ENCODE peak calls at places on chromosomes 16 and 17, in five cellular contexts. T is esophagus squamous epithelium; F is activated CD4-positive, alpha-beta T cell treated with anti-CD3 and anti-CD28 coated beads, Interleukin-2, amount 50 U/mL, for 1 hour; U is kidney tubule cell; H is CD4-positive, alpha-beta T cell. L is an unnamed sample.

GRCh38 chr16:908526-909155 is 62.1 kb downstream of the LMF1 start:
- DNase-seq in T (no peak), F (no peak), U (no peak), H (no peak), L (no peak)

GRCh38 chr16:75203106-75203505 is 3.9 kb downstream of the CTRB2 start:
- DNase-seq in T (no peak), F (no peak), U (no peak), H (no peak), L (no peak)

GRCh38 chr16:67652578-67653130 is 7.4 kb downstream of the ACD start:
- DNase-seq in T (no peak), F (no peak), U (peak; percentile 50), H (no peak), L (peak; percentile 51)

GRCh38 chr16:73054131-73054496 is 6.2 kb upstream of the ZFHX3 start:
- DNase-seq in T (no peak), F (no peak), U (no peak), H (no peak), L (no peak)

GRCh38 chr16:28822520-28823290 is at the start of gene ATXN2L:
- DNase-seq in T (peak; percentile 63), F (peak; percentile 91), U (peak; percentile 96), H (peak; percentile 92), L (peak; percentile 93)

GRCh38 chr17:30954046-30954805 is 16.6 kb upstream of the RNF135 start:
- DNase-seq in T (no peak), F (no peak), U (no peak), H (no peak), L (no peak)

GRCh38 chr17:48427598-48427997 is 2.4 kb downstream of the SKAP1 start:
- DNase-seq in T (no peak), F (peak; percentile 58), U (peak; percentile 35), H (peak; percentile 54), L (no peak)

GRCh38 chr16:29993191-29993902 is 2.1 kb downstream of the HIRIP3 start:
- DNase-seq in T (no peak), F (no peak), U (no peak), H (no peak), L (no peak)

GRCh38 chr17:43949777-43950176 is 4.0 kb downstream of the PYY start:
- DNase-seq in T (no peak), F (no peak), U (no peak), H (no peak), L (no peak)

GRCh38 chr16:55389426-55390073 is 65.5 kb downstream of the IRX6 start:
- DNase-seq in T (no peak), F (no peak), U (no peak), H (no peak), L (peak; percentile 92)

GRCh38 chr16:70550082-70550481 is 26.5 kb downstream of the SF3B3 start:
- DNase-seq in T (no peak), F (no peak), U (no peak), H (no peak), L (no peak)

GRCh38 chr16:18853694-18854093 is 52.3 kb upstream of the ARL6IP1 start:
- DNase-seq in T (no peak), F (no peak), U (no peak), H (no peak), L (no peak)

GRCh38 chr17:72946696-72947095 is 145.8 kb downstream of the SLC39A11 start:
- DNase-seq in T (no peak), F (no peak), U (no peak), H (no peak), L (no peak)

GRCh38 chr16:74608381-74608780 is 1.5 kb upstream of the GLG1 start:
- DNase-seq in T (no peak), F (no peak), U (no peak), H (no peak), L (no peak)

GRCh38 chr17:17062356-17062755 is 20.1 kb downstream of the MPRIP start:
- DNase-seq in T (no peak), F (no peak), U (no peak), H (peak; percentile 25), L (no peak)

GRCh38 chr17:42422958-42423712 is at the start of gene CAVIN1:
- DNase-seq in T (peak; percentile 49), F (no peak), U (peak; percentile 95), H (no peak), L (peak; percentile 96)

GRCh38 chr16:89860747-89861304 is 12.6 kb upstream of the TCF25 start:
- DNase-seq in T (no peak), F (peak; percentile 74), U (peak; percentile 60), H (peak; percentile 80), L (peak; percentile 26)

GRCh38 chr16:68097088-68097487 is 11.9 kb downstream of the NFATC3 start:
- DNase-seq in T (no peak), F (no peak), U (peak; percentile 22), H (no peak), L (no peak)

GRCh38 chr17:80749611-80750010 is 205.0 kb downstream of the RPTOR start:
- DNase-seq in T (no peak), F (no peak), U (no peak), H (peak; percentile 19), L (no peak)

GRCh38 chr16:85471469-85472431 is 141.4 kb upstream of the GSE1 start:
- DNase-seq in T (no peak), F (no peak), U (no peak), H (no peak), L (no peak)

GRCh38 chr16:65117701-65118448 is 4.0 kb downstream of the CDH11 start:
- DNase-seq in T (no peak), F (no peak), U (peak; percentile 65), H (no peak), L (peak; percentile 94)

L was measured in G401.